ENCODE peak calls at places on chromosomes 3 and 15, in four cellular contexts. J is GM23338, C is A549, P is Panc1. V is an unnamed sample.

GRCh38 chr3:177835917-177836316 is 638.6 kb upstream of the TBL1XR1 start:
- DNase-seq in P (no peak), C (no peak), J (no peak), V (no peak)

GRCh38 chr15:95215016-95215415 is 983.7 kb downstream of the MCTP2 start:
- DNase-seq in C (no peak), J (no peak), P (no peak), V (no peak)

GRCh38 chr15:88256261-88257230 is at the start of gene NTRK3:
- DNase-seq in P (no peak), J (peak), C (peak), V (no peak)

GRCh38 chr3:175270199-175270837 is 411.2 kb downstream of the NAALADL2 start:
- DNase-seq in C (no peak), P (no peak), J (peak), V (no peak)

GRCh38 chr3:41710646-41711388 is 251.1 kb downstream of the ULK4 start:
- DNase-seq in P (no peak), C (peak), J (peak), V (no peak)

GRCh38 chr3:17806201-17806600 is 63.8 kb upstream of the TBC1D5 start:
- DNase-seq in C (no peak), P (no peak), J (no peak), V (no peak)

GRCh38 chr3:123390865-123391613 is 57.9 kb downstream of the ADCY5 start:
- DNase-seq in J (no peak), P (no peak), C (no peak), V (no peak)

GRCh38 chr15:98889930-98890695 is 117.5 kb downstream of the PGPEP1L start:
- DNase-seq in J (no peak), C (peak), P (no peak), V (no peak)

GRCh38 chr3:171353423-171353822 is 106.8 kb downstream of the TNIK start:
- DNase-seq in J (no peak), P (no peak), C (no peak), V (no peak)

GRCh38 chr3:78659386-78659987 is 1108.3 kb downstream of the ROBO1 start:
- DNase-seq in P (no peak), J (peak), C (peak), V (peak)

GRCh38 chr3:31288641-31289100 is 244.1 kb upstream of the STT3B start:
- DNase-seq in P (no peak), J (peak), C (peak), V (peak)

GRCh38 chr15:91887921-91888373 is 34.4 kb downstream of the SLCO3A1 start:
- DNase-seq in C (no peak), P (no peak), J (no peak), V (no peak)

GRCh38 chr3:124887177-124887995 is at the start of gene ITGB5:
- DNase-seq in J (peak), C (peak), P (no peak), V (peak)

GRCh38 chr15:42385206-42385979 is 26.1 kb downstream of the CAPN3 start:
- DNase-seq in J (peak), C (peak), P (peak), V (peak)

GRCh38 chr3:72190050-72190449 is 405.1 kb upstream of the PROK2 start:
- DNase-seq in P (no peak), C (no peak), J (no peak), V (no peak)

GRCh38 chr3:139310474-139310933 is 33.3 kb upstream of the MRPS22 start:
- DNase-seq in P (no peak), C (peak), J (no peak), V (no peak)

GRCh38 chr3:179098388-179099077 is 26.9 kb upstream of the ZMAT3 start:
- DNase-seq in C (no peak), J (no peak), P (no peak), V (no peak)

GRCh38 chr3:173911446-173911845 is 513.9 kb downstream of the NLGN1 start:
- DNase-seq in P (no peak), J (peak), C (no peak), V (no peak)

GRCh38 chr15:29812384-29812694 is 9.9 kb downstream of the TJP1 start:
- DNase-seq in J (peak), P (no peak), C (peak), V (no peak)

GRCh38 chr3:8558645-8559044 is 57.0 kb downstream of the LMCD1 start:
- DNase-seq in P (no peak), C (no peak), J (no peak), V (no peak)

GRCh38 chr3:45907769-45908705 is 21.7 kb downstream of the CCR9 start:
- DNase-seq in J (no peak), P (no peak), C (no peak), V (no peak)

GRCh38 chr3:39721076-39721475 is 88.3 kb upstream of the MYRIP start:
- DNase-seq in J (no peak), P (no peak), C (no peak), V (no peak)

GRCh38 chr3:184734903-184735630 is 23.2 kb upstream of the MAGEF1 start:
- DNase-seq in J (no peak), C (no peak), P (no peak), V (no peak)

GRCh38 chr3:177361042-177361938 is 164.0 kb upstream of the TBL1XR1 start:
- DNase-seq in J (no peak), C (no peak), P (no peak), V (no peak)

GRCh38 chr3:61663728-61664492 is 102.5 kb downstream of the PTPRG start:
- DNase-seq in C (peak), J (peak), P (no peak), V (no peak)

GRCh38 chr15:68209735-68210408 is 4.7 kb upstream of the CALML4 start:
- DNase-seq in J (no peak), C (no peak), P (no peak), V (no peak)

GRCh38 chr3:117586161-117586560 is 876.6 kb downstream of the TUSC7 start:
- DNase-seq in P (no peak), C (no peak), J (no peak), V (no peak)

GRCh38 chr15:51737538-51738305 is at the start of gene LYSMD2:
- DNase-seq in C (peak), J (peak), P (no peak), V (no peak)

GRCh38 chr15:82263350-82263749 is 732 bp downstream of the SAXO2 start:
- DNase-seq in J (peak), C (peak), P (peak), V (peak)

GRCh38 chr3:128067481-128067880 is 15.2 kb downstream of the SEC61A1 start:
- DNase-seq in J (no peak), C (peak), P (no peak), V (no peak)

GRCh38 chr15:80480171-80480811 is 76.1 kb downstream of the ARNT2 start:
- DNase-seq in P (no peak), C (no peak), J (peak), V (peak)

GRCh38 chr15:73838795-73839565 is 34.4 kb upstream of the TBC1D21 start:
- DNase-seq in P (no peak), C (no peak), J (no peak), V (no peak)

GRCh38 chr3:129160891-129161859 is at the start of gene ISY1:
- DNase-seq in C (peak), P (peak), J (peak), V (peak)
- TF ChIP-seq REST in C (no peak), P (no peak), J (no peak), V (no peak)

GRCh38 chr3:156548041-156548687 is 6.8 kb downstream of the SSR3 start:
- DNase-seq in J (no peak), C (no peak), P (no peak), V (no peak)

GRCh38 chr3:156547637-156548036 is 7.3 kb downstream of the SSR3 start:
- DNase-seq in C (no peak), P (no peak), J (no peak), V (no peak)

GRCh38 chr3:156542101-156543042 is 12.5 kb downstream of the SSR3 start:
- DNase-seq in C (no peak), J (no peak), P (no peak), V (no peak)

GRCh38 chr3:156539802-156540201 is 15.1 kb downstream of the SSR3 start:
- DNase-seq in C (no peak), P (no peak), J (no peak), V (no peak)

DNA sequence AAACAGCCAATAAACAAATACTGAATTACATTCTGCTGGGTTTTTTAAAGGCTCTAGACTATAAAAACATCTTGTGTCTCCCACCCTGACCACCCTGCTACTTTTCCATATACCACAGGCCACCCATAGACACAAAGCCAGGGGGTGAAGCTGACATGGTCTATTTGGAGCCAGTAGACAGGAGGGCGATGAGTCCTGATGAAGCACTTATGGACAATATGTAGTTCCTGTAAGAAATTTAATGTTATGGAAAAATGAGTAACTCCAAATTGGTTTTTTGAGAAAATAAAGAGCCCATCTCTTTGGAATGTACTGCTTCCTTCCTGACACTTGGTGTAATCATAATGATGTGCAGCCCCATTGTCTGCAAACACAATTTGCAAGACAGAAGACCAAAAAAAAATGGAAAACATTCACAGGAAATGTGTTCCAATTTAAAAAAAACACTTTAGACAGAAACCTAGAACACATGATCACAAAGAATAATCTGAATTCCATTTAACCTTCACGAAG is 11.8 kb downstream of the SSR3 start:
- DNase-seq in J (no peak), P (no peak), C (no peak), V (no peak)
- TF ChIP-seq REST in J (no peak), P (no peak), C (no peak), V (no peak)

DNA sequence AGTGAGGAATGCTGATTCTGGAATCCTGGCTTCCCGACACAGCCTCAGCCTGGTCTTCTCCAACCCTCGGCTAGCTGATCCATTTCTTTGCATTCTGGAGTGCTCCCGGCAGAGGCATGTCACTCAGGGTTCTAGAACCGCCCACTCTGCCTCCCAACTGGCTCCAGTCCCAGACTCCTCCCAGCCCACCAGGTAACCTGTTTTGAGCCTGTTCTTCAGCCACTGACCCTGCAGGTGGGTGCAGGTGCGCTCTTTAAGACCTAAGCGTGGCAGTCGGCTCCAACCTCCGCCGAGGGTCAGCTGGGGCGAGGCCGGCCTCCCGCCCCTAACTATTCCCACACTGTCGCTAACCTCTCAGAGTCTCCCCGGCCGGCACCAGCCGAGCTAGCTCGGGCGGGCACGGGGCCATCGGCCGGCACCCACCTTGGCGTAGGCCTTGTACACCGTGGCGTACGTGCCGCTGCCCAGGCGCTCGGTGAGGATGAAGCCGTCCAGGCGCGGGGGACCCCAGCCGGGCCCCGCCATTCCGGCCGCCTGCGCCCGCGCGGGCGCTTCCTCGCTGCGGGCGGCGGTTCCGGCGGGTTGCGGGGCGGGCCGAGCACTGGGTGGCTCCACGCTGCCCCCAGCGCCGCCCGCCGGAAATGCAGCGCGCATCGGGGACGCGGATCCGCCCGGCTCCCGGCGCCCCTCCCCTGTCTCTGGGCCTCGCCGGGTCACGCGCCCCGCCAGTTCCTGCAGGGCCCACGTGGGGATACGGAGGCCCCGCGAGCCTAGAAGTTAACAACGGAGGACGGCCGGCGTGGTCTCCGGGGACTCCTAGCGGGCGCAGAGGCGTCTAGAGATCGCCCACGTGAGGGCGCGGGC is at the start of gene ULK3:
- DNase-seq in C (peak), P (no peak), J (peak), V (peak)
- TF ChIP-seq REST in C (no peak), P (no peak), J (no peak), V (no peak)

DNA sequence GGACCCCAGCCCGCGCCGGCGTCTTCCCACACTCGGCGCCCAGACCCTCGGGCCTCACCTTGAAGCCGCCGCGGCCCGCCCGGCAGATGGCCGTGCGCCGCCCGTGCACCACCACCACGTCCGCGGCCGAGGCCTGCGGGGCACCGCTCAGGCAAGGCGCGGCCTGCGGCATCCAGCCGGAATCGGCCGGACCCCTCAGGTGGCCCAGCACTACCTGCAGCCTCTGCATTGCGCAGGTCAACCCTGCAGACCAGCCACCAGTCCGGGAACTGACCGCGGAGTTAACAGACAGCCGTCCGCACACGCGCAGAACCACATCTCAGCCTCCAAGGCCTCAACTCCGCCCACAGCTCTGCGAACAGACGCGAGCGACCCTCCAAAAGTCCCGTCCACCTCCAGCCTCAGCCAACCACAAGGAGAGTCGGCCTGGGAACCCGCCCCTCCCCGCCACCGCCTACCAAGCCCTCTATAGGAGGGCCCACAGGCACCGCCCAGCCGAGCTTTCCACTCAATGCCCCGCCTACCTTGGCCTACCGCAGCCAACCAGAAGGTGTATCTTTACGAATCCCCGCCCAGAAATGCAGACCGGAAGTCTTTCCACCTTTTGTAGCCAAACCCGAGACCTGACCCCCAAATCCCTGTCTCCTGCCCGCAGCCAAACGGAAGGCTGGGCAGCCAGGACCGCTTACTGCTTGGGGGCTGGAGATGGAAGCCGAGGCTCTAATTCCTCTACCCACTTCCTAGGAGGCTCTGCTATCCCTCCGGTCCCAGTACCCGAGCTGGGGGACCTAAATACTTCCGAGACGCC is at the start of gene ACAA1:
- DNase-seq in J (peak), P (peak), C (peak), V (peak)
- TF ChIP-seq REST in J (no peak), P (no peak), C (no peak), V (peak)

DNA sequence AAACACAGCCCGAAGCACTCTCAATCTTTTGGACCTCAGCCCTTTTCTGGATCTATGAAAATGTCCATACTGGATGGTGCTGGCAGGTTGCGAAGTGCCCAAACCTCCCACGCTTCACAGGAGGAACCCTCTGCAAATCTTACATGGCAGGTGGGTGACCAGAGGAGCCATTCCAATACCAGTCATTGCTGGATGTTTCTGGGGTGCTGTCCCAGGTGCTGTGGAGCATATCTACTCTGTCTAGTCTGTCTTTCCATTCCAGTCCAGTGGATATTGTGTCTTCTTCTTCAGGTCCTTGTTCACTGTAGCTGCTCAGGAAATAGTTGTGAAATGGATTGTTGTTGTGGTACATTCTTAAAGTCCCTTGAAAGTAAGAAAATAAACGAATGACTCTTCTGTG is 10.7 kb upstream of the ADIPOQ start:
- DNase-seq in J (no peak), C (no peak), P (no peak), V (no peak)
- TF ChIP-seq REST in J (peak), C (no peak), P (peak), V (peak)